ENCODE peak calls at places on chromosomes 2 and 18, in ten cellular contexts. R is heart left ventricle; S is CD4-positive, alpha-beta memory T cell; T is brain microvascular endothelial cell; D is CD8-positive, alpha-beta T cell; N is naive thymus-derived CD4-positive, alpha-beta T cell; P is fibroblast of lung; O is RWPE2; Y is HCT116; F is ovary. I is an unnamed sample.

GRCh38 chr2:157596992-157597681 is 31.5 kb downstream of the ACVR1C start:
- DNase-seq in R (no peak), S (peak; percentile 50), T (peak; percentile 14), D (peak; percentile 18), N (peak; percentile 49), P (peak; percentile 12), O (no peak), Y (no peak), F (no peak), I (no peak)

GRCh38 chr2:98923244-98923940 is 12.6 kb downstream of the CRACDL start:
- DNase-seq in R (no peak), S (no peak), T (no peak), D (no peak), N (no peak), P (no peak), O (no peak), Y (no peak), F (no peak), I (no peak)

GRCh38 chr2:235928751-235929370 is 239.3 kb downstream of the GBX2 start:
- DNase-seq in R (no peak), S (no peak), T (no peak), D (no peak), N (no peak), P (no peak), O (no peak), Y (no peak), F (no peak), I (no peak)

GRCh38 chr2:170098626-170099312 is 79.2 kb upstream of the MYO3B start:
- DNase-seq in R (no peak), S (no peak), T (no peak), D (no peak), N (no peak), P (peak; percentile 17), O (no peak), Y (no peak), F (no peak), I (no peak)

GRCh38 chr2:77831471-77831870 is 309.3 kb upstream of the LRRTM4 start:
- DNase-seq in R (no peak), S (no peak), T (no peak), D (no peak), N (no peak), P (no peak), O (no peak), Y (no peak), F (no peak), I (no peak)

GRCh38 chr2:54522624-54523281 is 66.6 kb downstream of the SPTBN1 start:
- DNase-seq in R (no peak), S (peak; percentile 73), T (peak; percentile 23), D (peak; percentile 25), N (peak; percentile 75), P (peak; percentile 45), O (no peak), Y (peak; percentile 60), F (no peak), I (peak; percentile 52)

GRCh38 chr2:152541712-152542111 is 175.5 kb downstream of the PRPF40A start:
- DNase-seq in R (no peak), S (no peak), T (no peak), D (no peak), N (no peak), P (no peak), O (no peak), Y (no peak), F (no peak), I (no peak)

GRCh38 chr2:120599064-120599463 is 136.6 kb upstream of the GLI2 start:
- DNase-seq in R (peak; percentile 27), S (no peak), T (no peak), D (no peak), N (no peak), P (no peak), O (no peak), Y (no peak), F (no peak), I (no peak)

GRCh38 chr2:238919307-238919706 is 71.4 kb downstream of the TWIST2 start:
- DNase-seq in R (no peak), S (no peak), T (no peak), D (no peak), N (no peak), P (no peak), O (peak; percentile 23), Y (no peak), F (peak; percentile 9), I (no peak)

GRCh38 chr2:190879474-190880373 is 897 bp upstream of the GLS start:
- DNase-seq in R (no peak), S (no peak), T (no peak), D (no peak), N (peak; percentile 11), P (peak; percentile 69), O (no peak), Y (no peak), F (no peak), I (peak; percentile 7)

GRCh38 chr2:128292599-128293425 is 25.9 kb downstream of the HS6ST1 start:
- DNase-seq in R (peak; percentile 61), S (no peak), T (no peak), D (no peak), N (no peak), P (no peak), O (no peak), Y (no peak), F (no peak), I (no peak)

GRCh38 chr18:75208055-75208835 is 694 bp downstream of the PTGR3 start:
- DNase-seq in R (peak; percentile 76), S (peak; percentile 45), T (peak; percentile 31), D (no peak), N (peak; percentile 45), P (peak; percentile 71), O (no peak), Y (no peak), F (peak; percentile 71), I (no peak)

GRCh38 chr18:48961547-48961946 is 10.8 kb upstream of the SMAD7 start:
- DNase-seq in R (no peak), S (no peak), T (peak; percentile 80), D (no peak), N (no peak), P (peak; percentile 86), O (no peak), Y (no peak), F (no peak), I (no peak)

GRCh38 chr2:48127612-48128191 is 221.4 kb upstream of the FBXO11 start:
- DNase-seq in R (no peak), S (no peak), T (no peak), D (no peak), N (no peak), P (peak; percentile 6), O (no peak), Y (no peak), F (no peak), I (no peak)

GRCh38 chr18:42168487-42168886 is 213.5 kb downstream of the PIK3C3 start:
- DNase-seq in R (no peak), S (no peak), T (no peak), D (no peak), N (no peak), P (no peak), O (no peak), Y (no peak), F (no peak), I (no peak)

GRCh38 chr18:35862115-35862640 is 110.3 kb upstream of the RMP24 start:
- DNase-seq in R (no peak), S (no peak), T (no peak), D (no peak), N (no peak), P (peak; percentile 24), O (no peak), Y (no peak), F (no peak), I (no peak)

GRCh38 chr2:119011910-119012209 is 69.9 kb downstream of the MARCO start:
- DNase-seq in R (no peak), S (no peak), T (no peak), D (no peak), N (no peak), P (no peak), O (no peak), Y (no peak), F (no peak), I (no peak)

DNA sequence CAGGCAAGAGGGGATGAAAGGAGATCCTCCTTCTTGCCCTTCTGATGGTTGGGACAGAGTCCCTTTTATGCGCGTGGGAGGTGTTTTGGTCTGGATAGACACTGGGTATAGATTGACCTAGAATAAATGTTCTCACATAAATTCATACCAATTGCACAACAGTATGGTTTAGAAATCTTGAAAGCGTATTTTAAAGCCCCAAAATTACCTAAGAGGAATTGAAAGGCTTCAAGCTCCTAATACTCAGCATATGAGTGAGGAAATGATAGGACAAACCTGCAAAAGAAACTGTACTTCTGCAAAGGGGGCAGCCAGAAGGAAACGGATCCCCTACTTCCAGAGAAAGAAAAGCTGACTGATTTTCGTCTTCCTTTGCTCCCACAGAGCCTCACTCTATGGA is 2.7 kb upstream of the BCL2 start:
- DNase-seq in R (no peak), S (no peak), T (no peak), D (no peak), N (no peak), P (no peak), O (no peak), Y (no peak), F (no peak), I (no peak)
- H3K27ac ChIP-seq in R (peak overlapping the region; percentile 28), S (no peak overlapping the region), T (no peak overlapping the region), D (no peak overlapping the region), N (no peak overlapping the region), P (no peak overlapping the region), O (no peak overlapping the region), Y (no peak overlapping the region), F (peak overlapping the region; percentile 9), I (no peak overlapping the region)

GRCh38 chr2:207088839-207089238 is 76.9 kb downstream of the KLF7 start:
- DNase-seq in R (no peak), S (no peak), T (no peak), D (no peak), N (no peak), P (no peak), O (no peak), Y (no peak), F (no peak), I (no peak)
- H3K36me3 ChIP-seq in R (peaks cover 49% of the 10 kb centered on the region), S (no peaks in the 10 kb centered on the region), T (peaks cover 60% of the 10 kb centered on the region), D (peaks cover 7% of the 10 kb centered on the region), N (no peaks in the 10 kb centered on the region), P (peaks cover 6% of the 10 kb centered on the region), O (peaks cover 100% of the 10 kb centered on the region), Y (no peaks in the 10 kb centered on the region), F (no peaks in the 10 kb centered on the region), I (peaks cover 5% of the 10 kb centered on the region)

DNA sequence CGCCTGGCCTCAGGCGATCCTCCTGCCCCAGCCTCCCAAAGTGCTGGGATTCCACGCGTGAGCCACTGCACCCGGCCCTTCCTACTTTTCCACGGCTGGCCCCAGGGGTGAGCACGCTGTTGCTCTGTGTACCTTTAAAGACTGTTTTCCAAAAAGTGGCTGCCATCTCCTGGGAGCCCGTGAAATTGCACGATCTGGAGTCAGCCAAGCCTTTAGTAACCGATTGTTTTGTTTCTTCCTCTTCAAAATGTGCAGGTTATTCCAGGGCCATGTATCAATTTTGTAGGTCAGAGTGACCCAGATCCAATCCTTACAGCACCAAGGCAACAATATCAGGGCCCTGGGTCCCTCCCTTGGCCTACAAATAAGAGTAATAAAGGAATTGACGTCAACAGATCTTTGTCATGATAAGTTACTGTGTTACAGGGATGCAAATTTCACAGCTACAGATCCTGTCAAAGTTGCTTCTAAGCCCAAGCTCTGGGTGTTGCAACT is 135.6 kb upstream of the ZNF236 start:
- DNase-seq in R (no peak), S (no peak), T (peak; percentile 59), D (no peak), N (peak; percentile 14), P (peak; percentile 72), O (no peak), Y (peak; percentile 44), F (peak; percentile 81), I (no peak)
- H3K27ac ChIP-seq in R (peak overlapping the region; percentile 15), S (no peak overlapping the region), T (no peak overlapping the region), D (no peak overlapping the region), N (no peak overlapping the region), P (no peak overlapping the region), O (peak overlapping the region; percentile 41), Y (no peak overlapping the region), F (no peak overlapping the region), I (no peak overlapping the region)

GRCh38 chr18:79332601-79333000 is 63.1 kb upstream of the NFATC1 start:
- DNase-seq in R (no peak), S (no peak), T (no peak), D (no peak), N (no peak), P (no peak), O (no peak), Y (no peak), F (no peak), I (no peak)
- H3K36me3 ChIP-seq in R (peaks cover 55% of the 10 kb centered on the region), S (peaks cover 25% of the 10 kb centered on the region), T (no peaks in the 10 kb centered on the region), D (peaks cover 7% of the 10 kb centered on the region), N (no peaks in the 10 kb centered on the region), P (peaks cover 1% of the 10 kb centered on the region), O (peaks cover 3% of the 10 kb centered on the region), Y (no peaks in the 10 kb centered on the region), F (no peaks in the 10 kb centered on the region), I (peaks cover 55% of the 10 kb centered on the region)

I was measured in effector memory CD4-positive, alpha-beta T cell.